ENCODE peak calls at places on chromosomes 4 and X, in five cellular contexts. G is NCI-H748 treated with DMSO at 0.1 percent for 48 hours; H is HL-60; Y is EL; V is activated CD4-positive, alpha-beta T cell treated with anti-CD3 and anti-CD28 coated beads for 36 hours. F is an unnamed sample.

GRCh38 chr4:41103657-41104056 is 110.7 kb downstream of the APBB2 start:
- DNase-seq in H (no peak), G (no peak), V (no peak), Y (no peak), F (no peak)

GRCh38 chr4:186105721-186106335 is 1.3 kb downstream of the FAM149A start:
- DNase-seq in H (no peak), Y (no peak), G (peak; percentile 18), V (no peak), F (no peak)

GRCh38 chr4:70583952-70584834 is 7.9 kb upstream of the AMBN start:
- DNase-seq in G (no peak), V (no peak), Y (peak; percentile 7), H (no peak), F (peak; percentile 95)

GRCh38 chrX:149476513-149476912 is 28.6 kb downstream of the IDS start:
- DNase-seq in G (no peak), Y (no peak), H (no peak), V (no peak), F (no peak)

GRCh38 chr4:1991596-1992434 is 17.0 kb downstream of the NELFA start:
- DNase-seq in V (no peak), Y (no peak), H (no peak), G (no peak), F (no peak)

GRCh38 chr4:87574996-87575395 is 33.3 kb upstream of the DSPP start:
- DNase-seq in H (no peak), V (no peak), G (no peak), Y (peak; percentile 55), F (no peak)

GRCh38 chr4:95606739-95607138 is 58.0 kb upstream of the UNC5C start:
- DNase-seq in V (no peak), G (no peak), H (no peak), Y (no peak), F (no peak)

GRCh38 chr4:2416564-2417195 is 1.8 kb downstream of the ZFYVE28 start:
- DNase-seq in Y (no peak), V (peak; percentile 42), H (no peak), G (no peak), F (no peak)

GRCh38 chr4:25030283-25031076 is at the start of gene LGI2:
- DNase-seq in G (no peak), H (no peak), Y (no peak), V (peak; percentile 28), F (no peak)

GRCh38 chr4:80154547-80154933 is 42.8 kb upstream of the PRDM8 start:
- DNase-seq in H (no peak), Y (no peak), V (no peak), G (peak; percentile 18), F (peak; percentile 25)

GRCh38 chrX:113743069-113743468 is 840.8 kb upstream of the HTR2C start:
- DNase-seq in G (no peak), Y (no peak), V (no peak), H (no peak), F (no peak)

GRCh38 chr4:141575884-141576283 is 60.5 kb upstream of the IL15 start:
- DNase-seq in H (no peak), Y (no peak), V (no peak), G (no peak), F (no peak)

GRCh38 chr4:3304831-3305609 is 12.2 kb downstream of the RGS12 start:
- DNase-seq in G (no peak), H (no peak), Y (peak; percentile 26), V (no peak), F (no peak)

GRCh38 chrX:54758114-54759055 is 39.7 kb downstream of the ITIH6 start:
- DNase-seq in V (no peak), H (no peak), G (no peak), Y (no peak), F (no peak)

GRCh38 chr4:124179521-124180186 is 532.9 kb downstream of the ANKRD50 start:
- DNase-seq in G (no peak), H (no peak), Y (no peak), V (no peak), F (no peak)

GRCh38 chr4:67940505-67940904 is 22.8 kb downstream of the TMPRSS11A start:
- DNase-seq in Y (no peak), G (no peak), H (no peak), V (no peak), F (no peak)

GRCh38 chr4:139655116-139655515 is 10.5 kb upstream of the MGST2 start:
- DNase-seq in V (peak; percentile 55), Y (peak; percentile 36), H (no peak), G (no peak), F (peak; percentile 57)